ENCODE peak calls at places on chromosomes 4 and X, in ten cellular contexts. A, S, L, V, P, E, T, K, Y and Z are unnamed samples.

GRCh38 chrX:104310084-104310483 is 55.4 kb upstream of the ESX1 start:
- DNase-seq in A (no peak), S (no peak), L (no peak), V (no peak), P (no peak), E (no peak), T (no peak), K (no peak), Y (no peak), Z (no peak)

GRCh38 chrX:55127692-55128091 is 38.9 kb downstream of the PAGE2 start:
- DNase-seq in A (no peak), S (no peak), L (no peak), V (no peak), P (no peak), E (no peak), T (no peak), K (no peak), Y (no peak), Z (no peak)

GRCh38 chrX:45479196-45479834 is 278.6 kb upstream of the DIPK2B start:
- DNase-seq in A (no peak), S (no peak), L (no peak), V (no peak), P (peak), E (no peak), T (no peak), K (no peak), Y (no peak), Z (no peak)

GRCh38 chr4:38125816-38126215 is 165.6 kb downstream of the PTTG2 start:
- DNase-seq in A (no peak), S (no peak), L (no peak), V (no peak), P (no peak), E (no peak), T (no peak), K (no peak), Y (no peak), Z (no peak)

GRCh38 chrX:45850197-45850774 is 649.6 kb upstream of the DIPK2B start:
- DNase-seq in A (peak), S (peak), L (no peak), V (no peak), P (no peak), E (no peak), T (no peak), K (no peak), Y (peak), Z (peak)

GRCh38 chr4:164716901-164717300 is 37.0 kb upstream of the SMIM31 start:
- DNase-seq in A (no peak), S (no peak), L (no peak), V (no peak), P (no peak), E (no peak), T (no peak), K (no peak), Y (no peak), Z (no peak)

GRCh38 chr4:2831611-2832308 is 11.9 kb upstream of the ADD1 start:
- DNase-seq in A (no peak), S (no peak), L (peak), V (no peak), P (no peak), E (no peak), T (no peak), K (no peak), Y (peak), Z (no peak)

GRCh38 chr4:110046588-110047049 is 133.9 kb downstream of the EGF start:
- DNase-seq in A (no peak), S (no peak), L (no peak), V (no peak), P (no peak), E (no peak), T (no peak), K (no peak), Y (no peak), Z (no peak)

GRCh38 chrX:29852767-29853166 is 362.6 kb upstream of the MAGEB2 start:
- DNase-seq in A (no peak), S (no peak), L (no peak), V (no peak), P (no peak), E (no peak), T (no peak), K (no peak), Y (no peak), Z (no peak)

GRCh38 chr4:115159141-115159540 is 45.7 kb upstream of the NDST4 start:
- DNase-seq in A (no peak), S (no peak), L (no peak), V (no peak), P (no peak), E (no peak), T (no peak), K (no peak), Y (no peak), Z (no peak)

GRCh38 chrX:331145-331771 is 12.7 kb upstream of the GTPBP6 start:
- DNase-seq in A (peak), S (no peak), L (peak), V (peak), P (no peak), E (no peak), T (no peak), K (no peak), Y (peak), Z (no peak)

GRCh38 chr4:168549145-168549544 is 52.3 kb downstream of the PALLD start:
- DNase-seq in A (no peak), S (no peak), L (no peak), V (no peak), P (no peak), E (no peak), T (no peak), K (no peak), Y (no peak), Z (no peak)

GRCh38 chr4:139848043-139848442 is 182.4 kb downstream of the MGST2 start:
- DNase-seq in A (no peak), S (no peak), L (no peak), V (no peak), P (no peak), E (no peak), T (no peak), K (no peak), Y (no peak), Z (no peak)

GRCh38 chr4:148653681-148654080 is 211.5 kb upstream of the NR3C2 start:
- DNase-seq in A (no peak), S (no peak), L (no peak), V (no peak), P (no peak), E (no peak), T (no peak), K (no peak), Y (no peak), Z (no peak)

GRCh38 chrX:57451426-57452020 is 140.3 kb upstream of the ZXDB start:
- DNase-seq in A (no peak), S (no peak), L (no peak), V (no peak), P (no peak), E (no peak), T (no peak), K (no peak), Y (no peak), Z (no peak)